ENCODE peak calls at places on chromosomes 13 and 19, in four cellular contexts. One of them, this sample, is unnamed.

GRCh38 chr19:2260341-2260751 is 4.1 kb upstream of the JSRP1 start:
- DNase-seq in H1: no peak
- DNase-seq in endothelial cell of umbilical vein: no peak
- DNase-seq in neural progenitor cell: no peak
- DNase-seq in this sample: peak; percentile 42

GRCh38 chr13:42574011-42574410 is at the start of gene TNFSF11:
- DNase-seq in endothelial cell of umbilical vein: no peak
- DNase-seq in H1: no peak
- DNase-seq in neural progenitor cell: peak; percentile 59
- DNase-seq in this sample: no peak

GRCh38 chr13:114140909-114141255 is 8.5 kb upstream of the RASA3 start:
- DNase-seq in neural progenitor cell: no peak
- DNase-seq in H1: no peak
- DNase-seq in endothelial cell of umbilical vein: no peak
- DNase-seq in this sample: no peak

GRCh38 chr13:35984776-35985453 is 146.3 kb downstream of the DCLK1 start:
- DNase-seq in endothelial cell of umbilical vein: no peak
- DNase-seq in H1: no peak
- DNase-seq in neural progenitor cell: peak; percentile 67
- DNase-seq in this sample: no peak

GRCh38 chr13:76293346-76293745 is 592.9 kb downstream of the KCTD12 start:
- DNase-seq in endothelial cell of umbilical vein: peak; percentile 89
- DNase-seq in neural progenitor cell: no peak
- DNase-seq in H1: no peak
- DNase-seq in this sample: peak; percentile 76

GRCh38 chr13:102847272-102848234 is 1.7 kb downstream of the ERCC5 start:
- DNase-seq in neural progenitor cell: peak; percentile 46
- DNase-seq in endothelial cell of umbilical vein: peak; percentile 62
- DNase-seq in H1: no peak
- DNase-seq in this sample: peak; percentile 26

GRCh38 chr19:944171-944567 is 18.3 kb downstream of the ARID3A start:
- DNase-seq in H1: no peak
- DNase-seq in neural progenitor cell: no peak
- DNase-seq in endothelial cell of umbilical vein: no peak
- DNase-seq in this sample: no peak

GRCh38 chr19:57664269-57665127 is 4.2 kb upstream of the ZSCAN4 start:
- DNase-seq in endothelial cell of umbilical vein: peak; percentile 46
- DNase-seq in neural progenitor cell: peak; percentile 83
- DNase-seq in H1: no peak
- DNase-seq in this sample: peak; percentile 31

GRCh38 chr13:30053904-30054303 is 203.5 kb upstream of the UBL3 start:
- DNase-seq in neural progenitor cell: no peak
- DNase-seq in H1: peak; percentile 43
- DNase-seq in endothelial cell of umbilical vein: no peak
- DNase-seq in this sample: no peak

GRCh38 chr13:40981361-40981760 is 37.8 kb downstream of the ELF1 start:
- DNase-seq in neural progenitor cell: no peak
- DNase-seq in H1: no peak
- DNase-seq in endothelial cell of umbilical vein: peak; percentile 77
- DNase-seq in this sample: no peak

GRCh38 chr13:54018485-54018884 is 989.9 kb downstream of the OLFM4 start:
- DNase-seq in neural progenitor cell: no peak
- DNase-seq in endothelial cell of umbilical vein: no peak
- DNase-seq in H1: no peak
- DNase-seq in this sample: no peak

GRCh38 chr13:109743706-109744453 is 42.5 kb downstream of the IRS2 start:
- DNase-seq in H1: peak; percentile 25
- DNase-seq in neural progenitor cell: no peak
- DNase-seq in endothelial cell of umbilical vein: peak; percentile 69
- DNase-seq in this sample: peak; percentile 87

GRCh38 chr13:44648392-44649117 is 72.4 kb upstream of the TSC22D1 start:
- DNase-seq in neural progenitor cell: no peak
- DNase-seq in endothelial cell of umbilical vein: peak; percentile 3
- DNase-seq in H1: no peak
- DNase-seq in this sample: peak; percentile 3

GRCh38 chr13:47092202-47092601 is 195.3 kb upstream of the HTR2A start:
- DNase-seq in neural progenitor cell: no peak
- DNase-seq in endothelial cell of umbilical vein: no peak
- DNase-seq in H1: no peak
- DNase-seq in this sample: peak; percentile 54

GRCh38 chr13:100675660-100676129 is 1.1 kb upstream of the TMTC4 start:
- DNase-seq in H1: no peak
- DNase-seq in neural progenitor cell: no peak
- DNase-seq in endothelial cell of umbilical vein: no peak
- DNase-seq in this sample: no peak

GRCh38 chr19:18596752-18597157 is 8.2 kb downstream of the REX1BD start:
- DNase-seq in neural progenitor cell: peak; percentile 61
- DNase-seq in H1: no peak
- DNase-seq in endothelial cell of umbilical vein: peak; percentile 34
- DNase-seq in this sample: peak; percentile 61

GRCh38 chr19:41351339-41352245 is 2.1 kb downstream of the TGFB1 start:
- DNase-seq in H1: no peak
- DNase-seq in endothelial cell of umbilical vein: peak; percentile 80
- DNase-seq in neural progenitor cell: peak; percentile 61
- DNase-seq in this sample: peak; percentile 35

GRCh38 chr19:42589792-42590191 is 4.9 kb downstream of the CEACAM8 start:
- DNase-seq in neural progenitor cell: no peak
- DNase-seq in endothelial cell of umbilical vein: no peak
- DNase-seq in H1: no peak
- DNase-seq in this sample: no peak

GRCh38 chr19:9849786-9850185 is 14.7 kb downstream of the PIN1 start:
- DNase-seq in endothelial cell of umbilical vein: no peak
- DNase-seq in H1: no peak
- DNase-seq in neural progenitor cell: no peak
- DNase-seq in this sample: no peak

GRCh38 chr19:14149509-14149994 is 13.2 kb upstream of the ASF1B start:
- DNase-seq in neural progenitor cell: no peak
- DNase-seq in H1: no peak
- DNase-seq in endothelial cell of umbilical vein: peak; percentile 84
- DNase-seq in this sample: no peak

GRCh38 chr13:73065665-73066350 is 7.0 kb downstream of the KLF5 start:
- DNase-seq in H1: no peak
- DNase-seq in endothelial cell of umbilical vein: no peak
- DNase-seq in neural progenitor cell: no peak
- DNase-seq in this sample: peak; percentile 73

GRCh38 chr13:113112893-113113845 is 7.6 kb downstream of the F7 start:
- DNase-seq in neural progenitor cell: no peak
- DNase-seq in endothelial cell of umbilical vein: no peak
- DNase-seq in H1: no peak
- DNase-seq in this sample: no peak

GRCh38 chr19:7983995-7984837 is 21.2 kb downstream of the ELAVL1 start:
- DNase-seq in H1: no peak
- DNase-seq in neural progenitor cell: no peak
- DNase-seq in endothelial cell of umbilical vein: no peak
- DNase-seq in this sample: peak; percentile 64

GRCh38 chr19:16118489-16119033 is 6.9 kb downstream of the RAB8A start:
- DNase-seq in H1: no peak
- DNase-seq in endothelial cell of umbilical vein: no peak
- DNase-seq in neural progenitor cell: no peak
- DNase-seq in this sample: no peak

GRCh38 chr19:14674764-14675163 is at the start of gene ADGRE3:
- DNase-seq in H1: no peak
- DNase-seq in endothelial cell of umbilical vein: no peak
- DNase-seq in neural progenitor cell: no peak
- DNase-seq in this sample: no peak

GRCh38 chr13:109611912-109612691 is 174.3 kb downstream of the IRS2 start:
- DNase-seq in endothelial cell of umbilical vein: no peak
- DNase-seq in neural progenitor cell: no peak
- DNase-seq in H1: no peak
- DNase-seq in this sample: peak; percentile 39

GRCh38 chr13:34942732-34943674 is 933 bp downstream of the NBEA start:
- DNase-seq in endothelial cell of umbilical vein: peak; percentile 19
- DNase-seq in neural progenitor cell: peak; percentile 84
- DNase-seq in H1: no peak
- DNase-seq in this sample: peak; percentile 41

GRCh38 chr19:9622531-9622930 is 1.5 kb upstream of the ZNF561 start:
- DNase-seq in H1: no peak
- DNase-seq in endothelial cell of umbilical vein: peak; percentile 18
- DNase-seq in neural progenitor cell: no peak
- DNase-seq in this sample: no peak

GRCh38 chr13:108993346-108993745 is 363.9 kb downstream of the MYO16 start:
- DNase-seq in H1: no peak
- DNase-seq in neural progenitor cell: no peak
- DNase-seq in endothelial cell of umbilical vein: no peak
- DNase-seq in this sample: no peak

GRCh38 chr13:28819046-28819747 is 942 bp upstream of the MTUS2 start:
- DNase-seq in H1: no peak
- DNase-seq in endothelial cell of umbilical vein: peak; percentile 14
- DNase-seq in neural progenitor cell: peak; percentile 68
- DNase-seq in this sample: peak; percentile 6

GRCh38 chr13:91133941-91134772 is 213.3 kb upstream of the MIR17HG start:
- DNase-seq in endothelial cell of umbilical vein: peak; percentile 63
- DNase-seq in neural progenitor cell: peak; percentile 60
- DNase-seq in H1: no peak
- DNase-seq in this sample: peak; percentile 61

GRCh38 chr13:33087790-33088189 is 71.6 kb downstream of the KL start:
- DNase-seq in endothelial cell of umbilical vein: peak; percentile 30
- DNase-seq in H1: no peak
- DNase-seq in neural progenitor cell: no peak
- DNase-seq in this sample: peak; percentile 51

GRCh38 chr19:48698046-48698445 is 2.3 kb downstream of the FUT2 start:
- DNase-seq in endothelial cell of umbilical vein: peak; percentile 60
- DNase-seq in H1: no peak
- DNase-seq in neural progenitor cell: no peak
- DNase-seq in this sample: peak; percentile 61

GRCh38 chr13:87398047-87398446 is 273.1 kb upstream of the SLITRK5 start:
- DNase-seq in neural progenitor cell: no peak
- DNase-seq in endothelial cell of umbilical vein: no peak
- DNase-seq in H1: no peak
- DNase-seq in this sample: no peak
- H2AFZ ChIP-seq in neural progenitor cell: no peak overlapping the region
- H2AFZ ChIP-seq in endothelial cell of umbilical vein: no peak overlapping the region
- H2AFZ ChIP-seq in H1: no peak overlapping the region
- H2AFZ ChIP-seq in this sample: no peak overlapping the region

GRCh38 chr13:65733110-65733509 is 1497.0 kb downstream of the PCDH9 start:
- DNase-seq in H1: no peak
- DNase-seq in endothelial cell of umbilical vein: no peak
- DNase-seq in neural progenitor cell: no peak
- DNase-seq in this sample: no peak
- H2AFZ ChIP-seq in H1: peak overlapping the region; percentile 74
- H2AFZ ChIP-seq in endothelial cell of umbilical vein: peak overlapping the region; percentile 2
- H2AFZ ChIP-seq in neural progenitor cell: no peak overlapping the region
- H2AFZ ChIP-seq in this sample: no peak overlapping the region

GRCh38 chr19:51514866-51515481 is 13.4 kb upstream of the SIGLEC12 start:
- DNase-seq in neural progenitor cell: peak; percentile 56
- DNase-seq in H1: no peak
- DNase-seq in endothelial cell of umbilical vein: peak; percentile 55
- DNase-seq in this sample: peak; percentile 89
- H2AFZ ChIP-seq in neural progenitor cell: no peak overlapping the region
- H2AFZ ChIP-seq in H1: no peak overlapping the region
- H2AFZ ChIP-seq in endothelial cell of umbilical vein: no peak overlapping the region
- H2AFZ ChIP-seq in this sample: no peak overlapping the region

DNA sequence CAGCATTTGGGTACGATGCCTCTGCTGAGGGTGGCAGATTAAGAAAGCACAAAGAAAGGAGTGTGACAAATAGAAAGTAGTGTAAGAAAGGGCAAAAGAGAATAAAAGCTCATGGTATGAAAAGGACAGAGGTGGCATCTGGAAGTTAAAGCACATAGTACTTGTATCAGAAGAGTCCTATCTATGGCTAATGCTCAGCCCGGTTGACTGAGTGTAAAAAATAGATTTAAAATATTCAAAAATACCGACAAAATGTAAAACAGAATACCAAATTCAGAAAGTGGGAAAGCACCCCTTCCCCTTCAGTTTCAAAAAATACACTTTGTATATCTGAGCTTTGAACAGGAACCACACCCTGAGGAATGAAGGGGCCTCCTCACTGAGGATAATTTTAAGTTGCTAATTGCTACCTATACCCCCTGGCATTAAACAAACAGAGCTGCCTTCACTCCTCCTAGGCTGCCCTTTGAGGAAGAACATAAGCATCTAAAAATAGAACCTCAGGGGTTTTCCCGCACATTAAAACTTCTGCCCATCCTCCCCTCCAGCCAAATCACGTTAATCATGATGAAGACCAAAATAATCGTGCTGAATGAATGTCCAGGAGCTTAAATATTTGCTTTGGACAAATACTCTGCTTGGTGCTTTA is 43.3 kb downstream of the DLEU7 start:
- DNase-seq in H1: no peak
- DNase-seq in endothelial cell of umbilical vein: no peak
- DNase-seq in neural progenitor cell: no peak
- DNase-seq in this sample: no peak
- H2AFZ ChIP-seq in H1: no peak overlapping the region
- H2AFZ ChIP-seq in endothelial cell of umbilical vein: no peak overlapping the region
- H2AFZ ChIP-seq in neural progenitor cell: no peak overlapping the region
- H2AFZ ChIP-seq in this sample: no peak overlapping the region